ENCODE peak calls at places on chromosomes 7 and 10, in seven cellular contexts. K is CD8-positive, alpha-beta memory T cell; A is T-helper 9 cell; E is HCEC 1CT; G is iPS DF 19.7; S is endothelial cell; M is GM19239. I is an unnamed sample.

GRCh38 chr10:55740110-55740509 is 620.9 kb downstream of the ZWINT start:
- DNase-seq in E (no peak), S (no peak), A (no peak), K (no peak), G (no peak), M (no peak), I (no peak)

GRCh38 chr10:7577206-7577978 is 89.4 kb downstream of the ITIH5 start:
- DNase-seq in S (no peak), A (no peak), K (no peak), G (no peak), M (no peak), E (no peak), I (no peak)

GRCh38 chr7:2527505-2528464 is 8.2 kb downstream of the LFNG start:
- DNase-seq in K (peak; percentile 39), G (no peak), M (no peak), E (peak; percentile 43), A (no peak), S (no peak), I (no peak)

GRCh38 chr10:63633677-63634487 is 112.7 kb downstream of the REEP3 start:
- DNase-seq in A (no peak), S (no peak), G (no peak), K (no peak), E (peak; percentile 62), M (no peak), I (no peak)

GRCh38 chr10:100878291-100878910 is 34.4 kb upstream of the SLF2 start:
- DNase-seq in S (peak; percentile 69), M (peak; percentile 53), G (peak; percentile 57), K (no peak), A (no peak), E (peak; percentile 58), I (no peak)

GRCh38 chr7:30062587-30062986 is 34.4 kb downstream of the PLEKHA8 start:
- DNase-seq in E (peak; percentile 67), S (no peak), K (no peak), M (peak; percentile 21), A (no peak), G (no peak), I (no peak)

GRCh38 chr7:114922652-114923402 is 933 bp downstream of the MDFIC start:
- DNase-seq in G (no peak), E (peak; percentile 73), A (peak; percentile 40), S (peak; percentile 54), K (peak; percentile 30), M (no peak), I (peak; percentile 69)

GRCh38 chr10:42952358-42952757 is 124.5 kb upstream of the RET start:
- DNase-seq in E (no peak), K (no peak), G (peak; percentile 57), A (no peak), M (no peak), S (peak; percentile 57), I (peak; percentile 67)

GRCh38 chr7:151428393-151429231 is 11.3 kb downstream of the CRYGN start:
- DNase-seq in S (no peak), A (no peak), E (no peak), G (no peak), K (no peak), M (no peak), I (no peak)

GRCh38 chr10:89469517-89469916 is 55.1 kb downstream of the IFIT5 start:
- DNase-seq in E (no peak), A (no peak), M (no peak), G (no peak), K (no peak), S (no peak), I (no peak)

GRCh38 chr7:101058355-101058754 is 26.9 kb upstream of the TRIM56 start:
- DNase-seq in K (peak; percentile 40), E (peak; percentile 28), M (no peak), A (peak; percentile 52), S (peak; percentile 78), G (peak; percentile 20), I (no peak)

GRCh38 chr7:123615344-123615743 is 13.7 kb downstream of the ASB15 start:
- DNase-seq in E (no peak), G (no peak), S (no peak), A (no peak), K (no peak), M (no peak), I (no peak)

GRCh38 chr7:31082017-31082416 is 29.9 kb downstream of the ADCYAP1R1 start:
- DNase-seq in M (no peak), G (no peak), A (no peak), K (no peak), S (no peak), E (no peak), I (no peak)

GRCh38 chr7:30812676-30813075 is 41.5 kb downstream of the MINDY4 start:
- DNase-seq in A (no peak), G (no peak), K (no peak), S (no peak), M (no peak), E (no peak), I (no peak)

GRCh38 chr7:768881-769504 is 41.9 kb upstream of the PRKAR1B start:
- DNase-seq in G (no peak), K (no peak), A (no peak), M (no peak), S (no peak), E (no peak), I (no peak)

GRCh38 chr10:67818323-67818722 is 19.7 kb downstream of the DNAJC12 start:
- DNase-seq in K (no peak), E (no peak), G (no peak), A (no peak), S (no peak), M (no peak), I (no peak)

GRCh38 chr7:6653101-6653995 is 16.2 kb downstream of the ZNF316 start:
- DNase-seq in S (no peak), K (no peak), A (no peak), G (no peak), E (no peak), M (no peak), I (no peak)

GRCh38 chr10:86203162-86203905 is 163.3 kb downstream of the GRID1 start:
- DNase-seq in G (peak; percentile 17), K (no peak), M (no peak), A (no peak), E (no peak), S (peak; percentile 69), I (no peak)

I was measured in type B pancreatic cell.